ENCODE peak calls at places on chromosomes 5 and 9, in ten cellular contexts. P is breast epithelium, F is HepG2, C is lower leg skin, X is upper lobe of left lung, G is stomach, Q is Peyer's patch, B is ovary, J is GM12878, E is transverse colon. H is an unnamed sample.
A peak's percentile ranks its signal among the peaks of the same experiment; 100 is the strongest.

GRCh38 chr9:110994771-110995241 is 43.5 kb downstream of the LPAR1 start:
- DNase-seq in P (no peak), F (no peak), C (no peak), X (no peak), G (no peak), Q (no peak), B (no peak), J (no peak), E (no peak), H (no peak)

GRCh38 chr5:29867155-29867554 is 1326.3 kb upstream of the CDH6 start:
- DNase-seq in P (no peak), F (no peak), C (no peak), X (no peak), G (no peak), Q (no peak), B (no peak), J (no peak), E (no peak), H (no peak)

GRCh38 chr5:135829681-135830383 is 4.6 kb upstream of the SLC25A48 start:
- DNase-seq in P (peak; percentile 65), F (peak; percentile 20), C (peak; percentile 59), X (peak; percentile 90), G (peak; percentile 63), Q (peak; percentile 80), B (peak; percentile 57), J (no peak), E (peak; percentile 76), H (no peak)

GRCh38 chr5:140295414-140295813 is 7.5 kb downstream of the PFDN1 start:
- DNase-seq in P (no peak), F (peak; percentile 67), C (peak; percentile 54), X (no peak), G (peak; percentile 37), Q (no peak), B (no peak), J (no peak), E (peak; percentile 27), H (no peak)

GRCh38 chr5:154923441-154924430 is 14.3 kb downstream of the GEMIN5 start:
- DNase-seq in P (no peak), F (no peak), C (no peak), X (no peak), G (no peak), Q (no peak), B (no peak), J (no peak), E (no peak), H (no peak)

GRCh38 chr9:107584944-107585343 is 95.4 kb upstream of the KLF4 start:
- DNase-seq in P (no peak), F (no peak), C (no peak), X (no peak), G (no peak), Q (no peak), B (no peak), J (no peak), E (no peak), H (no peak)

GRCh38 chr5:34488984-34489383 is 167.1 kb upstream of the RAI14 start:
- DNase-seq in P (no peak), F (no peak), C (no peak), X (no peak), G (no peak), Q (no peak), B (no peak), J (no peak), E (no peak), H (no peak)

GRCh38 chr9:119003218-119003617 is 366.0 kb downstream of the BRINP1 start:
- DNase-seq in P (no peak), F (no peak), C (no peak), X (no peak), G (no peak), Q (no peak), B (no peak), J (no peak), E (no peak), H (no peak)

GRCh38 chr9:100505564-100506159 is 32.7 kb downstream of the TMEFF1 start:
- DNase-seq in P (no peak), F (peak; percentile 67), C (peak; percentile 22), X (no peak), G (peak; percentile 65), Q (peak; percentile 57), B (no peak), J (peak; percentile 16), E (peak; percentile 63), H (no peak)

DNA sequence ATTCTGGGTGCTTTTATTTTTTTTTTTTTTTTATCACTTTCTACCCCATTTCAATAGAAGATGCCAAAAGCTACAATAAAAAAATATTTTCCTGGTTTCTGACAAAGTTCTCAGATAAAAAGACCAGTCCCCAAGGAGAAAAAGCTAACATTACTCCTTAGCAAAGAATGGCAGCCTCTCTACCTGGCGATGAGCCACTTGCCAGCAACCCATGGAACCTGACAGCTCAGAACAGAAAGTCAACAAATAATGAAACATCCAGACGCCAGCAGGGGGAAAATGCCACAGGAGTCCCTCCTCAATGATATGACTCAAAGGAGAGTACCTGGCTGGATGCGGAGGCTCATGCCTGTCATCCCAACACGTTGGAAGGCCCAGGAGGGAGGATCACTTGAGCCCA is 123.2 kb downstream of the MYO10 start:
- DNase-seq in P (peak; percentile 66), F (peak; percentile 58), C (no peak), X (no peak), G (peak; percentile 50), Q (no peak), B (no peak), J (no peak), E (peak; percentile 14), H (no peak)
- TF ChIP-seq CTCF in P (no peak), F (no peak), C (no peak), X (no peak), G (no peak), Q (no peak), B (no peak), J (no peak), E (no peak), H (no peak)

DNA sequence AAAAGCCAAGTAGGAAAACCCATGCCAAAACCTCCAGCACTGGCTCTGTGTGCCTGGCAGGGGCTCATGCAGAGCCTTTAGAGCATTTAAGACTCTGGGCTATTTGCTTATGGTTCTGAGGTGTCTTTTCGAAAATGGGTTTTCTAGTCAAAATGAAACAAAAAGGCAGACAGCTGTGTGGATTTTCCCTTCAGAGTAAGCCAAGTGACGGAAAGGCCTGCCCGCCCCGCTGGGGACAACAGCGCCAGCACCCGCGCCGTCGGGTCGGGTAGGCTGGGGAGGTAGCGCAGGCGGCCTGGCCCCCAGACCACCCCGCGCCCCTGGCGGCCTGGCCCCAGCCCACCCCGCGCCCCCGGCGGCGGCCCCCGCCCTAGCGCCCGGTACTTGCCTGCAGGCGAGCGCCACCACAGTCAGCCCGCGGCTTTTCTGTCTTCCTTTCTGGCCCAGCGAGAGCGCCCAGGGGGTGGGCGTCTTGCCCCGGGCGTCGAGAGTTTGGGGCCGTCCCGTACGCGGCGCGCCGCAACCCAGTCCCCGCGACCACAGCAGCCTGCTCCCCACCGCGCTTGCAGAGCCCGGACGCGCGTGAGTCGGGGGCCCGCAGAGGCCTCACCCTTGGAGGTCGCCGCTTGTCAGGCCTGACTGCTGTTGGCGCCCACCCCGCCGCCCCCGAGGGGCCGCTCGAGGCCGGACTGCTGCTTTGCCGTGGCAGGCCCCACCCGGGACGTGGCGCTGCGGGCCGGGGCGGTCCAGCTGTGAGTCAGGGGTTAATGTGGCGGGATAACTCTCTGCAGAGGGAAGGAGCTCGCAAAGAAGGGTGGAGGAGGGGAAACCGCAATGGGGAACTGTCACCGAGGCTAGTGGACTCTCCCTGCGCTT is at the start of gene TICAM2:
- DNase-seq in P (peak; percentile 52), F (no peak), C (peak; percentile 67), X (peak; percentile 93), G (peak; percentile 56), Q (peak; percentile 69), B (peak; percentile 72), J (peak; percentile 77), E (peak; percentile 68), H (peak; percentile 15)
- TF ChIP-seq POLR2A in P (no peak), F (no peak), C (no peak), X (no peak), G (no peak), Q (peak; percentile 30), B (no peak), J (peak; percentile 88), E (peak; percentile 42), H (no peak)

GRCh38 chr9:37210737-37211523 is 90.6 kb downstream of the ZCCHC7 start:
- DNase-seq in P (no peak), F (no peak), C (no peak), X (no peak), G (no peak), Q (no peak), B (no peak), J (no peak), E (no peak), H (no peak)

GRCh38 chr9:37212435-37212834 is 92.1 kb downstream of the ZCCHC7 start:
- DNase-seq in P (no peak), F (no peak), C (no peak), X (no peak), G (no peak), Q (no peak), B (no peak), J (no peak), E (no peak), H (no peak)

GRCh38 chr9:37215456-37216229 is 95.3 kb downstream of the ZCCHC7 start:
- DNase-seq in P (no peak), F (no peak), C (no peak), X (no peak), G (no peak), Q (no peak), B (no peak), J (no peak), E (no peak), H (no peak)

GRCh38 chr9:37206121-37206620 is 85.8 kb downstream of the ZCCHC7 start:
- DNase-seq in P (no peak), F (no peak), C (no peak), X (peak; percentile 20), G (no peak), Q (no peak), B (no peak), J (no peak), E (no peak), H (no peak)

DNA sequence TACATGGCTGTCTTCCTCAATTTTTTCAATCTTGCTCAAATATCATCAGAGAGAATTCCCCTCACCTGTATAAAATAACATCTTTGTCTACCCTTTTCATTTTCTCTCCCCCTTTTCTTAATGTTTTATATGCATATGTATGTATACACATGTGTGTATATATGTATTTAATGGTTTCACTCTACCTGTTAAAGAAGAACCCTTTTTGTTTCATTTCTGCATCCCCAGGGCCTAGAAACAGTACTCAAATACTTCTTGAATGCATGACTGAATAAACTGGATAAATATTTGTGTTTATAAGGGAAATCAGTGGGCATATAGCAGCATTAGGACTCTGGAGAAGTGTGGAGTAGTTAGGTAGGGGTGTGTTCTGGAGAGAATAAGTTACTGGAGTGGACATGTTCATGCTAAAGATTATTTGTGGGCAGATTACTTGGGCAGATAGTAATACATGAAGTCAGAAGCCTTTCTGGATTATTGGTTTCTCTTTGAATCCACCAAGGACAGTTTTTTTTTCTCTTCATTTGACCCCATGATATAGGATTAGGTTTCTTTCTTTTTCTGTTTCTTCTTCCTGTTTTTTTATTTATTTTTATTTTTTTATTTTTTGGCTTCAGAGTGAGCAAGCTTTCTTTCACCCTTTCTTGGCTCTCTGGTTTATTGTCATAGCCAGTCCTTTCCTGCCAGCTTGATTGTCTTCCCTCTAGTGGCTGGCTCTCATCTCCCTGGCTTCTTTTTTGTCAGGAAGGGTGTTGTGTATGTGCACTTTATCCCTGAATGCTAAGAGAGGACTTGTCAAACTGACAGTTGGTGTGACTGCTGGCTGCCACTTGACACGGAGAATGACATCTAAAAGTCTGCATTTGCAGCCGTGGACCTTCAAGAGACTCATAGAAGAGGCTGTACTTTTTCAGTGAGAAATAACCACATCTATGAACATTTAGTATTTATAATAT is 89.3 kb downstream of the ZCCHC7 start:
- DNase-seq in P (no peak), F (peak; percentile 9), C (no peak), X (no peak), G (no peak), Q (no peak), B (no peak), J (no peak), E (no peak), H (no peak)
- TF ChIP-seq CTCF in P (no peak), F (peak; percentile 5), C (no peak), X (no peak), G (no peak), Q (no peak), B (no peak), J (no peak), E (no peak), H (no peak)

GRCh38 chr9:137129456-137130175 is 9.3 kb upstream of the GRIN1 start:
- DNase-seq in P (peak; percentile 80), F (peak; percentile 81), C (peak; percentile 65), X (peak; percentile 98), G (peak; percentile 90), Q (peak; percentile 94), B (peak; percentile 79), J (peak; percentile 75), E (peak; percentile 91), H (peak; percentile 48)
- TF ChIP-seq POLR2A in P (no peak), F (peak; percentile 91), C (no peak), X (no peak), G (no peak), Q (peak; percentile 67), B (no peak), J (peak; percentile 83), E (peak; percentile 39), H (peak; percentile 33)

H was measured in esophagus squamous epithelium.